ENCODE peak calls at places on chromosomes 4 and X, in six cellular contexts. K is pulmonary artery endothelial cell; F is stimulated activated CD4-positive, alpha-beta T cell treated with anti-CD3 and anti-CD28 coated beads, Interleukin-1b, Interleukin-23, amount 100 ng/mL, for 48 hours; P is occipital lobe; N is PC-3; X is NCI-H1105. Q is an unnamed sample.

GRCh38 chr4:107317596-107317995 is 281.5 kb upstream of the DKK2 start:
- DNase-seq in K (no peak), F (no peak), P (no peak), N (no peak), X (no peak), Q (peak; percentile 3)

GRCh38 chrX:72644946-72645345 is 69.2 kb downstream of the PHKA1 start:
- DNase-seq in K (no peak), F (no peak), P (no peak), N (no peak), X (peak; percentile 12), Q (no peak)

GRCh38 chrX:20863649-20864048 is 510.6 kb upstream of the CNKSR2 start:
- DNase-seq in K (no peak), F (no peak), P (no peak), N (no peak), X (no peak), Q (no peak)

GRCh38 chr4:185322805-185323204 is 72.9 kb downstream of the LRP2BP start:
- DNase-seq in K (no peak), F (no peak), P (no peak), N (no peak), X (no peak), Q (no peak)

GRCh38 chrX:1153940-1154339 is 58.5 kb downstream of the CRLF2 start:
- DNase-seq in K (no peak), F (no peak), P (no peak), N (peak; percentile 37), X (no peak), Q (peak; percentile 69)

GRCh38 chr4:153408932-153409331 is 57.2 kb upstream of the TMEM131L start:
- DNase-seq in K (no peak), F (no peak), P (no peak), N (peak; percentile 30), X (no peak), Q (no peak)

GRCh38 chr4:3745886-3746656 is 20.1 kb upstream of the ADRA2C start:
- DNase-seq in K (no peak), F (no peak), P (no peak), N (peak; percentile 44), X (no peak), Q (no peak)

GRCh38 chrX:110021180-110022022 is 18.5 kb downstream of the TMEM164 start:
- DNase-seq in K (peak; percentile 11), F (no peak), P (no peak), N (no peak), X (no peak), Q (peak; percentile 24)